ENCODE peak calls at places on chromosomes 1 and 21, in seven cellular contexts. One of them, this sample, is unnamed.

GRCh38 chr1:150577557-150578277 is 1.7 kb downstream of the MCL1 start:
- DNase-seq in WTC11: no peak
- DNase-seq in K562: peak; percentile 24
- DNase-seq in HCT116: no peak
- DNase-seq in GM12878: no peak
- DNase-seq in H1: no peak
- DNase-seq in HepG2: no peak
- DNase-seq in this sample: no peak

GRCh38 chr21:15966216-15966615 is 236.4 kb downstream of the USP25 start:
- DNase-seq in WTC11: no peak
- DNase-seq in K562: no peak
- DNase-seq in HCT116: no peak
- DNase-seq in GM12878: no peak
- DNase-seq in H1: no peak
- DNase-seq in HepG2: no peak
- DNase-seq in this sample: no peak

GRCh38 chr1:210236840-210237409 is 4.3 kb downstream of the SERTAD4 start:
- DNase-seq in WTC11: no peak
- DNase-seq in K562: no peak
- DNase-seq in HCT116: no peak
- DNase-seq in GM12878: no peak
- DNase-seq in H1: no peak
- DNase-seq in HepG2: no peak
- DNase-seq in this sample: peak; percentile 42

GRCh38 chr1:200983035-200983561 is 40.4 kb downstream of the KIF21B start:
- DNase-seq in WTC11: no peak
- DNase-seq in K562: no peak
- DNase-seq in HCT116: no peak
- DNase-seq in GM12878: no peak
- DNase-seq in H1: no peak
- DNase-seq in HepG2: no peak
- DNase-seq in this sample: no peak

GRCh38 chr1:38117444-38117887 is 70.9 kb upstream of the POU3F1 start:
- DNase-seq in WTC11: no peak
- DNase-seq in K562: no peak
- DNase-seq in HCT116: no peak
- DNase-seq in GM12878: no peak
- DNase-seq in H1: no peak
- DNase-seq in HepG2: no peak
- DNase-seq in this sample: no peak

GRCh38 chr1:178241057-178241456 is 147.2 kb downstream of the RASAL2 start:
- DNase-seq in WTC11: no peak
- DNase-seq in K562: no peak
- DNase-seq in HCT116: no peak
- DNase-seq in GM12878: no peak
- DNase-seq in H1: no peak
- DNase-seq in HepG2: no peak
- DNase-seq in this sample: no peak

GRCh38 chr1:66623812-66624211 is 89.9 kb downstream of the SGIP1 start:
- DNase-seq in WTC11: no peak
- DNase-seq in K562: no peak
- DNase-seq in HCT116: no peak
- DNase-seq in GM12878: no peak
- DNase-seq in H1: no peak
- DNase-seq in HepG2: no peak
- DNase-seq in this sample: no peak

GRCh38 chr1:222243902-222244301 is 304.0 kb downstream of the HHIPL2 start:
- DNase-seq in WTC11: no peak
- DNase-seq in K562: no peak
- DNase-seq in HCT116: peak; percentile 89
- DNase-seq in GM12878: no peak
- DNase-seq in H1: no peak
- DNase-seq in HepG2: no peak
- DNase-seq in this sample: no peak

GRCh38 chr1:111441573-111442192 is 7.4 kb downstream of the WDR77 start:
- DNase-seq in WTC11: peak; percentile 75
- DNase-seq in K562: peak; percentile 54
- DNase-seq in HCT116: no peak
- DNase-seq in GM12878: no peak
- DNase-seq in H1: peak; percentile 31
- DNase-seq in HepG2: peak; percentile 46
- DNase-seq in this sample: peak; percentile 57

GRCh38 chr1:201140941-201141260 is 13.4 kb downstream of the TMEM9 start:
- DNase-seq in WTC11: no peak
- DNase-seq in K562: no peak
- DNase-seq in HCT116: no peak
- DNase-seq in GM12878: no peak
- DNase-seq in H1: no peak
- DNase-seq in HepG2: no peak
- DNase-seq in this sample: no peak

GRCh38 chr1:112698366-112699310 is 8.3 kb downstream of the RHOC start:
- DNase-seq in WTC11: no peak
- DNase-seq in K562: peak; percentile 75
- DNase-seq in HCT116: no peak
- DNase-seq in GM12878: no peak
- DNase-seq in H1: no peak
- DNase-seq in HepG2: peak; percentile 90
- DNase-seq in this sample: no peak

GRCh38 chr1:2875677-2876531 is 74.4 kb upstream of the TTC34 start:
- DNase-seq in WTC11: peak; percentile 45
- DNase-seq in K562: peak; percentile 56
- DNase-seq in HCT116: no peak
- DNase-seq in GM12878: no peak
- DNase-seq in H1: no peak
- DNase-seq in HepG2: no peak
- DNase-seq in this sample: no peak

GRCh38 chr1:53080769-53081168 is 18.8 kb downstream of the PODN start:
- DNase-seq in WTC11: no peak
- DNase-seq in K562: peak; percentile 45
- DNase-seq in HCT116: no peak
- DNase-seq in GM12878: no peak
- DNase-seq in H1: no peak
- DNase-seq in HepG2: no peak
- DNase-seq in this sample: no peak

GRCh38 chr1:10718083-10718415 is 78.4 kb downstream of the CASZ1 start:
- DNase-seq in WTC11: no peak
- DNase-seq in K562: no peak
- DNase-seq in HCT116: no peak
- DNase-seq in GM12878: no peak
- DNase-seq in H1: no peak
- DNase-seq in HepG2: no peak
- DNase-seq in this sample: no peak

GRCh38 chr1:223846668-223847007 is 891 bp upstream of the TP53BP2 start:
- DNase-seq in WTC11: no peak
- DNase-seq in K562: no peak
- DNase-seq in HCT116: no peak
- DNase-seq in GM12878: no peak
- DNase-seq in H1: no peak
- DNase-seq in HepG2: peak; percentile 27
- DNase-seq in this sample: peak; percentile 37

GRCh38 chr1:205440476-205441317 is 15.1 kb downstream of the BLACAT1 start:
- DNase-seq in WTC11: peak; percentile 53
- DNase-seq in K562: peak; percentile 70
- DNase-seq in HCT116: peak; percentile 85
- DNase-seq in GM12878: peak; percentile 47
- DNase-seq in H1: no peak
- DNase-seq in HepG2: peak; percentile 91
- DNase-seq in this sample: peak; percentile 41

GRCh38 chr1:187498028-187498427 is 669.3 kb downstream of the PLA2G4A start:
- DNase-seq in WTC11: no peak
- DNase-seq in K562: no peak
- DNase-seq in HCT116: no peak
- DNase-seq in GM12878: no peak
- DNase-seq in H1: no peak
- DNase-seq in HepG2: no peak
- DNase-seq in this sample: no peak

GRCh38 chr1:24018611-24019580 is 38.8 kb upstream of the SRSF10 start:
- DNase-seq in WTC11: peak; percentile 60
- DNase-seq in K562: peak; percentile 73
- DNase-seq in HCT116: peak; percentile 79
- DNase-seq in GM12878: no peak
- DNase-seq in H1: peak; percentile 21
- DNase-seq in HepG2: peak; percentile 98
- DNase-seq in this sample: peak; percentile 88

GRCh38 chr1:214154596-214155261 is 126.2 kb upstream of the SMYD2 start:
- DNase-seq in WTC11: no peak
- DNase-seq in K562: no peak
- DNase-seq in HCT116: no peak
- DNase-seq in GM12878: no peak
- DNase-seq in H1: no peak
- DNase-seq in HepG2: no peak
- DNase-seq in this sample: no peak

GRCh38 chr1:11799896-11800295 is 5.9 kb downstream of the MTHFR start:
- DNase-seq in WTC11: no peak
- DNase-seq in K562: no peak
- DNase-seq in HCT116: no peak
- DNase-seq in GM12878: no peak
- DNase-seq in H1: no peak
- DNase-seq in HepG2: no peak
- DNase-seq in this sample: no peak

GRCh38 chr1:49293016-49293415 is 516.3 kb upstream of the BEND5 start:
- DNase-seq in WTC11: no peak
- DNase-seq in K562: no peak
- DNase-seq in HCT116: no peak
- DNase-seq in GM12878: no peak
- DNase-seq in H1: no peak
- DNase-seq in HepG2: no peak
- DNase-seq in this sample: no peak

GRCh38 chr1:93815738-93816110 is 63.3 kb downstream of the DNTTIP2 start:
- DNase-seq in WTC11: no peak
- DNase-seq in K562: no peak
- DNase-seq in HCT116: no peak
- DNase-seq in GM12878: no peak
- DNase-seq in H1: no peak
- DNase-seq in HepG2: no peak
- DNase-seq in this sample: no peak

GRCh38 chr21:41360072-41360821 is 1.6 kb upstream of the MX2 start:
- DNase-seq in WTC11: peak; percentile 28
- DNase-seq in K562: no peak
- DNase-seq in HCT116: no peak
- DNase-seq in GM12878: no peak
- DNase-seq in H1: no peak
- DNase-seq in HepG2: peak; percentile 46
- DNase-seq in this sample: no peak

GRCh38 chr1:82506970-82507369 is 706.2 kb downstream of the ADGRL2 start:
- DNase-seq in WTC11: no peak
- DNase-seq in K562: no peak
- DNase-seq in HCT116: no peak
- DNase-seq in GM12878: no peak
- DNase-seq in H1: no peak
- DNase-seq in HepG2: no peak
- DNase-seq in this sample: no peak

GRCh38 chr1:204225841-204226745 is 12.3 kb upstream of the GOLT1A start:
- DNase-seq in WTC11: no peak
- DNase-seq in K562: no peak
- DNase-seq in HCT116: no peak
- DNase-seq in GM12878: no peak
- DNase-seq in H1: no peak
- DNase-seq in HepG2: peak; percentile 32
- DNase-seq in this sample: no peak
- TF ChIP-seq SP1 in WTC11: no peak
- TF ChIP-seq SP1 in K562: no peak
- TF ChIP-seq SP1 in HCT116: no peak
- TF ChIP-seq SP1 in GM12878: no peak
- TF ChIP-seq SP1 in H1: no peak
- TF ChIP-seq SP1 in HepG2: no peak
- TF ChIP-seq SP1 in this sample: no peak

GRCh38 chr1:65339866-65340483 is 30.6 kb downstream of the DNAJC6 start:
- DNase-seq in WTC11: no peak
- DNase-seq in K562: peak; percentile 33
- DNase-seq in HCT116: no peak
- DNase-seq in GM12878: no peak
- DNase-seq in H1: no peak
- DNase-seq in HepG2: peak; percentile 52
- DNase-seq in this sample: no peak
- TF ChIP-seq SP1 in WTC11: no peak
- TF ChIP-seq SP1 in K562: no peak
- TF ChIP-seq SP1 in HCT116: no peak
- TF ChIP-seq SP1 in GM12878: no peak
- TF ChIP-seq SP1 in H1: no peak
- TF ChIP-seq SP1 in HepG2: no peak
- TF ChIP-seq SP1 in this sample: no peak

DNA sequence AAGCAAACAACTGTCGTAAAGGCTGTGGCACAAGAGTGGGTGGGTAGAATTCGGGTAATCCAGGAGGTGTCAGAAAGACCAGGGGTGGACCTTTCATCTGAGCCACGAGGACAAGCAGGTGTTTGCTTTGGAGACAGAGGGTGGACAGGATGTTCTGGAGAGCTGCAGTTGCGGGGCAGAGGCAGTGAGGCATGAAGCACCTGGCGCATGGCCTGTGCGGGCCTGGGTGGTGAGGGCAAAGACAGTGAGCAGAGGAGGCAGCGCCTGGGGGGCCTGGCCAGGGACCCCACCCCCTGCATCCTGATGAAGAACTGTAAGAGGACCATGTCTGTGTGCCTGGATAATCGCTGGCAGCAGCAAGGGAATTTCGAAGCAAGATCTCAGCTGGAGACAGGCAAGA is 24.9 kb downstream of the KIF26B start:
- DNase-seq in WTC11: no peak
- DNase-seq in K562: no peak
- DNase-seq in HCT116: no peak
- DNase-seq in GM12878: no peak
- DNase-seq in H1: no peak
- DNase-seq in HepG2: no peak
- DNase-seq in this sample: no peak
- TF ChIP-seq SP1 in WTC11: no peak
- TF ChIP-seq SP1 in K562: no peak
- TF ChIP-seq SP1 in HCT116: no peak
- TF ChIP-seq SP1 in GM12878: no peak
- TF ChIP-seq SP1 in H1: no peak
- TF ChIP-seq SP1 in HepG2: no peak
- TF ChIP-seq SP1 in this sample: no peak

DNA sequence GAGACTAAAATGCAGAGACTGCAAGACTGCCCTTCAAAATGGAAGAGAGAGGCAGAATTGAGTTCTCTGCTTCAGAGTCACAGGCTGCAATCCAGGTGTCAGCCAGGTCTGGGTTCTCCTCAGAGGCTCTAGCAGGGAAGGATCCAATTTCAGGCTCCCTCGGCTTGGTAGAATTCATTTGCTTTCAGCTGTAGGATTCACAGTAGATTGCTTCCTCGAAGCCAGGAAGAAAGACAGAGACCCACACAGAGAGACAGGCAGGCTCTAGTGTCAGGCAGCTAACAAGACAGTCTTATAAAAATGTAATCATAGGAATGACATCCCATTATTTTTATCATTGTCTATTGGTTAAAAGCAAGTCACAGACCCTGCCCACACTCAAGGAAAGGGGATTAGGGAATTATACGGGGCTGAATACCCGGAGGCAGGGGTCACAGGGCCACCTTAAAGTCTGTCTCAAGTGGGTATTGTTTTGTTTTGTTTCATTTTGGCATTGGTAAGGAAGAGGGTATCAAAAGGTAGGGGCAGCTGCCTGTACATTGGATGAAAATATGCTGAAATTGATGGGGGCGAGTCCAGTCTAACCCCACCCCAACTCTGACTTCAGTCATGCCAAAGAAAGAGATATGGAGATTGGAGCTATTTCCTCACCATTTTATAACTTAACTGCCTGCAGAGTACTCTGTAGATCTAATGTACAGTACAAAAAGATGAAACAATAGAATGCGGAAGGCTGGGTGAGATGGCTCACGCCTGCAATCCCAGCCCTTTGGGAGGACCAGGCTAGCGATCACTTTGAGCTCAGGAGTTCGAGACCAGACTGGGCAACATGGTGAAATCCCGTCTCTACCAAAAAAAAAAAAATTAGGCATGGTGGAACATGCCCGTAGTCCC is 9.5 kb upstream of the TBCE start:
- DNase-seq in WTC11: peak; percentile 38
- DNase-seq in K562: no peak
- DNase-seq in HCT116: no peak
- DNase-seq in GM12878: no peak
- DNase-seq in H1: peak; percentile 23
- DNase-seq in HepG2: no peak
- DNase-seq in this sample: no peak
- TF ChIP-seq SP1 in WTC11: no peak
- TF ChIP-seq SP1 in K562: no peak
- TF ChIP-seq SP1 in HCT116: no peak
- TF ChIP-seq SP1 in GM12878: no peak
- TF ChIP-seq SP1 in H1: peak; percentile 16
- TF ChIP-seq SP1 in HepG2: no peak
- TF ChIP-seq SP1 in this sample: no peak